ENCODE peak calls at places on chromosomes 3 and 15, in seven cellular contexts. D is fibroblast of lung, U is neural progenitor cell, S is heart left ventricle, N is upper lobe of right lung, C is stomach, O is testis. G is an unnamed sample. For H3K9me3, the result is how much of the 10 kb centered on the place peaks cover.

GRCh38 chr3:44886561-44886960 is 12.2 kb downstream of the TGM4 start:
- DNase-seq in D (peak), U (no peak), S (no peak), N (no peak), C (no peak), O (no peak), G (no peak)

GRCh38 chr3:63908081-63908736 is 4.0 kb downstream of the SCAANT1 start:
- DNase-seq in D (peak), U (peak), S (no peak), N (no peak), C (no peak), O (no peak), G (no peak)

GRCh38 chr3:180531303-180532278 is 70.4 kb upstream of the TTC14 start:
- DNase-seq in D (no peak), U (no peak), S (no peak), N (no peak), C (no peak), O (no peak), G (no peak)

GRCh38 chr15:46110755-46111154 is 475.9 kb downstream of the SQOR start:
- DNase-seq in D (no peak), U (no peak), S (no peak), N (no peak), C (no peak), O (no peak), G (no peak)

GRCh38 chr3:119580148-119580760 is 962 bp downstream of the ADPRH start:
- DNase-seq in D (no peak), U (peak), S (peak), N (peak), C (no peak), O (peak), G (peak)

GRCh38 chr15:90400759-90401314 is 12.8 kb downstream of the IQGAP1 start:
- DNase-seq in D (peak), U (peak), S (peak), N (peak), C (peak), O (peak), G (peak)

GRCh38 chr15:74170083-74170844 is 3.2 kb upstream of the ISLR start:
- DNase-seq in D (no peak), U (no peak), S (no peak), N (no peak), C (peak), O (peak), G (no peak)

GRCh38 chr3:72453686-72454085 is 394.6 kb downstream of the SHQ1 start:
- DNase-seq in D (no peak), U (no peak), S (no peak), N (no peak), C (no peak), O (no peak), G (no peak)

GRCh38 chr15:80478075-80478474 is 73.9 kb downstream of the ARNT2 start:
- DNase-seq in D (peak), U (no peak), S (no peak), N (no peak), C (no peak), O (no peak), G (no peak)

GRCh38 chr3:62371735-62372591 is 1.4 kb downstream of the FEZF2 start:
- DNase-seq in D (no peak), U (peak), S (no peak), N (no peak), C (no peak), O (no peak), G (no peak)

GRCh38 chr15:73964736-73965093 is 27.4 kb downstream of the STOML1 start:
- DNase-seq in D (peak), U (peak), S (peak), N (peak), C (peak), O (peak), G (peak)

GRCh38 chr3:53650424-53650823 is 156.0 kb downstream of the CACNA1D start:
- DNase-seq in D (no peak), U (no peak), S (no peak), N (no peak), C (no peak), O (no peak), G (no peak)

GRCh38 chr3:58336135-58336882 is 3.6 kb downstream of the PXK start:
- DNase-seq in D (peak), U (no peak), S (no peak), N (no peak), C (no peak), O (no peak), G (no peak)

GRCh38 chr15:31081568-31082250 is 19.8 kb downstream of the TRPM1 start:
- DNase-seq in D (no peak), U (no peak), S (no peak), N (no peak), C (peak), O (no peak), G (peak)

GRCh38 chr3:28768439-28768838 is 419.8 kb upstream of the AZI2 start:
- DNase-seq in D (no peak), U (no peak), S (no peak), N (no peak), C (no peak), O (no peak), G (no peak)

GRCh38 chr3:144586382-144586781 is 614.8 kb downstream of the DIPK2A start:
- DNase-seq in D (peak), U (no peak), S (no peak), N (no peak), C (no peak), O (no peak), G (no peak)

GRCh38 chr3:194136519-194137313 is 768 bp downstream of the HES1 start:
- DNase-seq in D (peak), U (peak), S (peak), N (peak), C (peak), O (peak), G (peak)

GRCh38 chr3:45092132-45093031 is 53.8 kb downstream of the CDCP1 start:
- DNase-seq in D (peak), U (no peak), S (no peak), N (no peak), C (no peak), O (peak), G (no peak)

GRCh38 chr15:25710184-25710583 is 152.9 kb downstream of the ATP10A start:
- DNase-seq in D (no peak), U (peak), S (no peak), N (peak), C (peak), O (peak), G (peak)

GRCh38 chr15:92810418-92811138 is 89.5 kb upstream of the CHD2 start:
- DNase-seq in D (peak), U (peak), S (peak), N (peak), C (no peak), O (peak), G (peak)

GRCh38 chr15:82064824-82065223 is 19.0 kb upstream of the MEX3B start:
- DNase-seq in D (peak), U (no peak), S (no peak), N (no peak), C (no peak), O (no peak), G (no peak)

GRCh38 chr3:13879946-13880810 is at the start of gene WNT7A:
- DNase-seq in D (no peak), U (peak), S (no peak), N (peak), C (no peak), O (peak), G (no peak)

GRCh38 chr15:70311821-70312220 is 214.1 kb upstream of the TLE3 start:
- DNase-seq in D (no peak), U (no peak), S (no peak), N (no peak), C (no peak), O (no peak), G (no peak)

GRCh38 chr3:62667714-62668113 is 207.5 kb downstream of the CADPS start:
- DNase-seq in D (no peak), U (peak), S (no peak), N (no peak), C (no peak), O (no peak), G (peak)

GRCh38 chr3:63168179-63168578 is 109.9 kb upstream of the SYNPR start:
- DNase-seq in D (no peak), U (no peak), S (no peak), N (no peak), C (no peak), O (no peak), G (no peak)

GRCh38 chr3:165194477-165195135 is 1.6 kb downstream of the SLITRK3 start:
- DNase-seq in D (no peak), U (peak), S (no peak), N (no peak), C (no peak), O (no peak), G (no peak)

GRCh38 chr3:73140772-73141434 is 79.4 kb downstream of the EBLN2 start:
- DNase-seq in D (no peak), U (no peak), S (no peak), N (no peak), C (no peak), O (no peak), G (no peak)

GRCh38 chr3:63673111-63673510 is 20.6 kb downstream of the SNTN start:
- DNase-seq in D (no peak), U (no peak), S (no peak), N (no peak), C (no peak), O (no peak), G (no peak)

GRCh38 chr3:141846050-141846433 is 30.4 kb upstream of the ATP1B3 start:
- DNase-seq in D (no peak), U (no peak), S (no peak), N (no peak), C (no peak), O (no peak), G (no peak)

DNA sequence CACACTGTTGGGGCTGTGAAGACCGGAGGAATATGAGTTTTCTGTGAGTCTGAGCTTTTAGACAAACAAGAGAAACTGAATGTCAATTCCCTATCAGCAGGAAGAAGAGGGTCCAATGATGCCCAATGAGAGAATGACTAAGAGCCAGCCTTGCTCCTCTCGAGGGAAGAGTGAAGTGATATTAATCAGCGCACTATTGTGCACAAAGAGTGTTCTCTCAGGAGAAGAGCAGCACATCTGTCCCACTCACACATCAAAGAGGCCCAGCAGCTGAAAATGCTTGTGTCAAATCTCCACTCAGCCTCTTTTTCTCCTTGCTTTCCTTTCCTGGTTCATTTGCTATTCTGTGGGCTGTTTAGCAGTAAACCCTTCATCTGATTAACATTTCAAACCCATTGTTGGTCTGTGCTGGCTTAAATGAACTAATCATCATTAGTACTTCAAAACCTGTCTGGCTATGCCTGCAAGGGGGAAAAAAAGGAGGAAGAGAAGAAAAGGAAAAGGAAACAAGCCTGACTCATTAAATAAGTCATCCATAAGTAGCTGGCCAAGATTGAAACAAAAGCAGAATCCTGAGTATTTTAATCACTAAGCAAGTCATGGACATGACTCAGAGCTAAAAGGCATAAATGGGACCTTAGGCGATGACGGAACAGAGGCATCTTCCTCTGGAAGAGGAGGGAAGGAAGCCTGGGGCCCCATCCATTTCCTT is 912.7 kb downstream of the TUSC7 start:
- DNase-seq in D (peak), U (peak), S (no peak), N (no peak), C (no peak), O (no peak), G (no peak)
- H3K4me3 ChIP-seq in D (no peak), U (no peak), S (no peak), N (no peak), C (no peak), O (no peak), G (no peak)

DNA sequence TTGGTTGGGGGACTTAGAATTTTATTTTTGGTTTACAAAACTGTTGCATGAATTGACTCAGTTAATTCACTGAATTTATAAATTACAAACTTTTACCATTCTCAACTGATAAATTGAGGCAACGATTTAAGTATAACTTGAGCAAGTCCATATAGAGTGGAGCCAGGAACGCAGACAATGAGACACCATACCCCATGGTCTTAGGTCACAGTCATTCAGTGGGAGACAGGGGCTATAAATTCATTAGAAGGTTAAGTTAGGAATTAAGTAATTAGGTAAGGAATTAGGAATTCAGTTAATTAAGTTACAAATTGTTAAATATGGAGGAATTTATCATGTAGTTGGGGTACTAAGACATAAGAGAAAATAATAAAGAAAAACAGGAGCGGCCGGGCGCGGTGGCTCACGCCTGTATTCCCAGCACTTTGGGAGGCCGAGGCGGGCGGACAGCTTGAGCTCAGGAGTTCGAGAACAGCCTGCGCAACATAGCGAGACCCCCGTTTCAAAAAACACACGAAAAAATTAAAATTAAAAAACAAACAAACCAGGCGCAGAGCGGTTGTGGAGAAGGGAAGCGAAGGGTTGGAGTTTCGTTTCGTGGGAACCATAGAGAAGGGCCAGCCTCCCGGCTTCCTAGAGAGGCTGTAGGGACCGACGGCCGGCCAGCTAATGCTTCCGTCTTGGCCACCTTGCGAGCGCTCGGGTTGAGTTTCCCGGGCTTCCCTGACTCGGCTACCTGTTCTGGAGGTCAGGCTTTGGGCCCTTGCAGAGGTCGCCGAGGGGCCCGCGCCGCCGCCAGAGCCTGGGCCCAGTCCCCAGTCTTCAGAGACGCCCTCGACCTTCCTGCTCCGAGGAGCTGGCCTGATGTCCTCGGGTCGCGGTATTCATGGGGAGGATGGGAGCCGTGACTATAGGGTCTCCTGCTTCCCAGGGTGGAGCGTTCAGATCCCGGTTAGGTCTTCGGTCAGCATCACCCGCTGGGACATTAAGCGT is at the start of gene ZNF619:
- DNase-seq in D (peak), U (peak), S (peak), N (peak), C (peak), O (peak), G (no peak)
- TF ChIP-seq CTCF in D (no peak), U (no peak), S (no peak), N (no peak), C (no peak), O (no peak), G (no peak)

DNA sequence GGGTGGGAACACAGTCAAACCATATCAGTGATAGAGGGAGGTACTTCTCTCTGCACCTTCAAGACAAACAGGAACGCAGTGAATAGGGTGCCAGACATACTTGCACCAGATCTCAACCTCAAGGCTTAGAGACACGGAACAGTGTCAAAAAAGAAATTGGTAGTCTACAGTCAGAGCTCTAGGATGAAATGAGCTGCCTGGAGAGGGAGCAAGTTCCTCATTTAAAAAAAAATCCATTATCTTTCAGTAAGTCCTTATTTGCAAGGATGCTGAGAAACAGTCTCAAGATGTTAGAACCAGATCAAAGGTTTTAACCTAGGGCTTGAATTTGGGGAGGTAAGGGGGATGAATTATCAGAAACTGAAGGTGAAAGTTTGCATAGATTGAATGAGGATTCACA is 20.2 kb upstream of the LMCD1 start:
- DNase-seq in D (no peak), U (no peak), S (no peak), N (no peak), C (no peak), O (no peak), G (no peak)
- H3K9me3 ChIP-seq in D (under half), U (under half), S (under half), N (under half), C (under half), O (under half), G (under half)

GRCh38 chr3:121998030-121998580 is 23.9 kb downstream of the ILDR1 start:
- DNase-seq in D (peak), U (no peak), S (no peak), N (no peak), C (no peak), O (no peak), G (peak)

GRCh38 chr3:121997372-121997771 is 24.7 kb downstream of the ILDR1 start:
- DNase-seq in D (no peak), U (no peak), S (no peak), N (no peak), C (no peak), O (no peak), G (no peak)

GRCh38 chr3:121998588-121999473 is 23.2 kb downstream of the ILDR1 start:
- DNase-seq in D (no peak), U (no peak), S (no peak), N (no peak), C (no peak), O (no peak), G (no peak)

GRCh38 chr3:121992601-121993560 is 29.2 kb downstream of the ILDR1 start:
- DNase-seq in D (no peak), U (no peak), S (no peak), N (no peak), C (no peak), O (no peak), G (peak)

GRCh38 chr3:121995190-121996137 is 26.6 kb downstream of the ILDR1 start:
- DNase-seq in D (peak), U (peak), S (peak), N (peak), C (peak), O (peak), G (peak)
- H3K4me3 ChIP-seq in D (no peak), U (no peak), S (no peak), N (no peak), C (no peak), O (no peak), G (peak)

GRCh38 chr15:75538376-75538775 is 40.7 kb downstream of the PTPN9 start:
- DNase-seq in D (no peak), U (no peak), S (no peak), N (no peak), C (no peak), O (no peak), G (no peak)

GRCh38 chr15:75531041-75531450 is 48.1 kb downstream of the PTPN9 start:
- DNase-seq in D (peak), U (no peak), S (peak), N (no peak), C (no peak), O (peak), G (no peak)

GRCh38 chr15:75530169-75530568 is 48.9 kb downstream of the PTPN9 start:
- DNase-seq in D (no peak), U (no peak), S (no peak), N (no peak), C (no peak), O (no peak), G (no peak)

GRCh38 chr15:75533945-75534344 is 45.2 kb downstream of the PTPN9 start:
- DNase-seq in D (no peak), U (no peak), S (no peak), N (no peak), C (no peak), O (no peak), G (no peak)

GRCh38 chr15:75532413-75533250 is 46.5 kb downstream of the PTPN9 start:
- DNase-seq in D (peak), U (peak), S (peak), N (no peak), C (peak), O (peak), G (peak)
- TF ChIP-seq CTCF in D (peak), U (peak), S (peak), N (peak), C (peak), O (peak), G (peak)

DNA sequence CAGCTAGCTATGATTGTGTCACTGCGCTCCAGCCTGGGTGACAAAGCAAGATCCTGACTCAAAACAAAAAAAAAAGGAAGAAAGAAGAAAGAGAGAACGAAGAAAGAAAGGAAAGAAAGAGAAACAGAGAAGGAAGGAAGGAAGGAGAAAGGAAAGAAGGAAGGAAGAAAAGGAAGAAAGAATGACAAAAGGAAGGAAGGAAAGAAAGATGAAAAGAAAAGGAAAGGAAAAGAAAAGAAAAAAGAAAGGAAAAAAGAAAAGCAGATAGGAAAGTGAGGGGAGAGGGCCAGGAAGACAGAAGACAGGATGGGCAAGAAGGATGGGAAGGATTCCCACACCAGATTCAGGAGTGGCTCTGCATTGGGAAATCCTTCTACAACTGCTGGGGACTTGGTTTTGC is 44.9 kb downstream of the GOLGA6L2 start:
- DNase-seq in D (no peak), U (no peak), S (no peak), N (no peak), C (no peak), O (no peak), G (no peak)
- H3K9me3 ChIP-seq in D (under half), U (under half), S (under half), N (under half), C (under half), O (under half), G (under half)

GRCh38 chr3:10519236-10519635 is 13.8 kb upstream of the ATP2B2 start:
- DNase-seq in D (peak), U (no peak), S (no peak), N (peak), C (peak), O (peak), G (no peak)
- H3K4me3 ChIP-seq in D (no peak), U (no peak), S (no peak), N (no peak), C (no peak), O (no peak), G (no peak)

G was measured in OCI-LY7.